ENCODE peak calls at places on chromosome 3, in nine cellular contexts. D, X, K, Y, F, C, U, E and B are unnamed samples.

GRCh38 chr3:151751161-151751560 is 17.4 kb downstream of the AADACL2 start:
- DNase-seq in D (no peak), X (no peak), K (no peak), Y (no peak), F (no peak), C (no peak), U (no peak), E (no peak), B (no peak)

GRCh38 chr3:119352863-119353527 is 58.8 kb downstream of the ARHGAP31 start:
- DNase-seq in D (peak), X (no peak), K (no peak), Y (no peak), F (no peak), C (no peak), U (no peak), E (no peak), B (no peak)

GRCh38 chr3:30162579-30162978 is 443.8 kb upstream of the TGFBR2 start:
- DNase-seq in D (peak), X (peak), K (no peak), Y (no peak), F (no peak), C (no peak), U (no peak), E (no peak), B (no peak)

GRCh38 chr3:148178508-148178907 is 519.2 kb upstream of the AGTR1 start:
- DNase-seq in D (peak), X (no peak), K (no peak), Y (no peak), F (no peak), C (no peak), U (peak), E (no peak), B (no peak)

GRCh38 chr3:140933552-140933951 is 8.1 kb upstream of the SLC25A36 start:
- DNase-seq in D (no peak), X (no peak), K (no peak), Y (no peak), F (no peak), C (no peak), U (no peak), E (no peak), B (no peak)

GRCh38 chr3:45760878-45761711 is 35.2 kb downstream of the SLC6A20 start:
- DNase-seq in D (peak), X (peak), K (peak), Y (peak), F (no peak), C (peak), U (peak), E (no peak), B (no peak)

GRCh38 chr3:64209866-64210609 is 15.2 kb downstream of the PRICKLE2 start:
- DNase-seq in D (peak), X (peak), K (no peak), Y (no peak), F (no peak), C (no peak), U (peak), E (peak), B (no peak)

GRCh38 chr3:61683409-61684261 is 122.3 kb downstream of the PTPRG start:
- DNase-seq in D (no peak), X (peak), K (no peak), Y (no peak), F (no peak), C (no peak), U (no peak), E (no peak), B (no peak)

GRCh38 chr3:174023445-174023844 is 625.9 kb downstream of the NLGN1 start:
- DNase-seq in D (peak), X (peak), K (no peak), Y (no peak), F (no peak), C (no peak), U (no peak), E (no peak), B (no peak)